ENCODE peak calls at places on chromosomes 1 and 21, in four cellular contexts. One of them, this sample, is unnamed.

GRCh38 chr1:91404151-91405012 is at the start of gene HFM1:
- DNase-seq in uterus: peak; percentile 84
- DNase-seq in right lobe of liver: peak; percentile 69
- DNase-seq in erythroblast: peak; percentile 89
- DNase-seq in this sample: peak; percentile 92

GRCh38 chr1:229716064-229716463 is 90.0 kb downstream of the URB2 start:
- DNase-seq in uterus: no peak
- DNase-seq in right lobe of liver: no peak
- DNase-seq in erythroblast: no peak
- DNase-seq in this sample: no peak

GRCh38 chr1:198121058-198121829 is 35.6 kb upstream of the NEK7 start:
- DNase-seq in uterus: no peak
- DNase-seq in right lobe of liver: no peak
- DNase-seq in erythroblast: peak; percentile 41
- DNase-seq in this sample: no peak

GRCh38 chr1:221998186-221998612 is 256.3 kb upstream of the DUSP10 start:
- DNase-seq in uterus: no peak
- DNase-seq in erythroblast: peak; percentile 28
- DNase-seq in right lobe of liver: no peak
- DNase-seq in this sample: no peak

GRCh38 chr1:12141533-12141855 is 25.3 kb upstream of the TNFRSF1B start:
- DNase-seq in uterus: no peak
- DNase-seq in erythroblast: no peak
- DNase-seq in right lobe of liver: no peak
- DNase-seq in this sample: no peak

GRCh38 chr1:87155180-87155579 is 173.5 kb upstream of the LMO4 start:
- DNase-seq in right lobe of liver: no peak
- DNase-seq in erythroblast: no peak
- DNase-seq in uterus: no peak
- DNase-seq in this sample: no peak

GRCh38 chr1:217138173-217138838 is 415.1 kb upstream of the ESRRG start:
- DNase-seq in erythroblast: no peak
- DNase-seq in uterus: no peak
- DNase-seq in right lobe of liver: no peak
- DNase-seq in this sample: no peak

GRCh38 chr21:45552696-45553391 is 10.6 kb upstream of the SLC19A1 start:
- DNase-seq in erythroblast: no peak
- DNase-seq in right lobe of liver: peak; percentile 55
- DNase-seq in uterus: no peak
- DNase-seq in this sample: peak; percentile 66

GRCh38 chr1:161214374-161214773 is 721 bp upstream of the FCER1G start:
- DNase-seq in right lobe of liver: no peak
- DNase-seq in erythroblast: no peak
- DNase-seq in uterus: no peak
- DNase-seq in this sample: no peak

GRCh38 chr1:31572323-31573104 is 3.8 kb upstream of the TINAGL1 start:
- DNase-seq in uterus: no peak
- DNase-seq in erythroblast: no peak
- DNase-seq in right lobe of liver: no peak
- DNase-seq in this sample: peak; percentile 32

GRCh38 chr1:185238447-185238846 is 78.6 kb downstream of the IVNS1ABP start:
- DNase-seq in right lobe of liver: no peak
- DNase-seq in erythroblast: peak; percentile 39
- DNase-seq in uterus: no peak
- DNase-seq in this sample: no peak

GRCh38 chr1:4172659-4173599 is 272.9 kb upstream of the C1orf174 start:
- DNase-seq in erythroblast: peak; percentile 15
- DNase-seq in uterus: no peak
- DNase-seq in right lobe of liver: no peak
- DNase-seq in this sample: peak; percentile 36

GRCh38 chr1:79037085-79037484 is 30.6 kb upstream of the ADGRL4 start:
- DNase-seq in uterus: no peak
- DNase-seq in erythroblast: no peak
- DNase-seq in right lobe of liver: no peak
- DNase-seq in this sample: no peak

GRCh38 chr1:162943627-162944026 is 82.7 kb upstream of the CCDC190 start:
- DNase-seq in right lobe of liver: no peak
- DNase-seq in uterus: no peak
- DNase-seq in erythroblast: no peak
- DNase-seq in this sample: no peak

GRCh38 chr21:45076245-45076661 is 1.9 kb downstream of the ADARB1 start:
- DNase-seq in erythroblast: peak; percentile 28
- DNase-seq in uterus: no peak
- DNase-seq in right lobe of liver: no peak
- DNase-seq in this sample: peak; percentile 38

GRCh38 chr1:240417317-240417716 is 194.6 kb downstream of the GREM2 start:
- DNase-seq in uterus: no peak
- DNase-seq in right lobe of liver: no peak
- DNase-seq in erythroblast: no peak
- DNase-seq in this sample: no peak

GRCh38 chr1:193569696-193570269 is 383.4 kb upstream of the B3GALT2 start:
- DNase-seq in erythroblast: peak; percentile 50
- DNase-seq in right lobe of liver: no peak
- DNase-seq in uterus: no peak
- DNase-seq in this sample: no peak

GRCh38 chr21:44760376-44760775 is 41.2 kb downstream of the UBE2G2 start:
- DNase-seq in right lobe of liver: no peak
- DNase-seq in uterus: no peak
- DNase-seq in erythroblast: no peak
- DNase-seq in this sample: no peak

GRCh38 chr1:9643351-9644256 is 7.9 kb upstream of the PIK3CD start:
- DNase-seq in erythroblast: no peak
- DNase-seq in right lobe of liver: no peak
- DNase-seq in uterus: no peak
- DNase-seq in this sample: no peak

GRCh38 chr1:166925791-166926483 is 49.4 kb downstream of the ILDR2 start:
- DNase-seq in uterus: no peak
- DNase-seq in erythroblast: no peak
- DNase-seq in right lobe of liver: no peak
- DNase-seq in this sample: no peak

GRCh38 chr1:193629875-193630274 is 443.5 kb upstream of the B3GALT2 start:
- DNase-seq in right lobe of liver: no peak
- DNase-seq in erythroblast: no peak
- DNase-seq in uterus: no peak
- DNase-seq in this sample: no peak

GRCh38 chr21:41659791-41660560 is 106.9 kb downstream of the RIPK4 start:
- DNase-seq in uterus: no peak
- DNase-seq in erythroblast: no peak
- DNase-seq in right lobe of liver: no peak
- DNase-seq in this sample: no peak

GRCh38 chr1:193019442-193020026 is 39.6 kb downstream of the UCHL5 start:
- DNase-seq in right lobe of liver: no peak
- DNase-seq in uterus: no peak
- DNase-seq in erythroblast: peak; percentile 64
- DNase-seq in this sample: no peak

GRCh38 chr1:31397360-31398095 is 15.5 kb upstream of the SERINC2 start:
- DNase-seq in uterus: no peak
- DNase-seq in right lobe of liver: no peak
- DNase-seq in erythroblast: no peak
- DNase-seq in this sample: no peak

GRCh38 chr1:53328009-53328489 is at the start of gene LRP8:
- DNase-seq in erythroblast: peak; percentile 82
- DNase-seq in right lobe of liver: peak; percentile 63
- DNase-seq in uterus: peak; percentile 52
- DNase-seq in this sample: peak; percentile 81

DNA sequence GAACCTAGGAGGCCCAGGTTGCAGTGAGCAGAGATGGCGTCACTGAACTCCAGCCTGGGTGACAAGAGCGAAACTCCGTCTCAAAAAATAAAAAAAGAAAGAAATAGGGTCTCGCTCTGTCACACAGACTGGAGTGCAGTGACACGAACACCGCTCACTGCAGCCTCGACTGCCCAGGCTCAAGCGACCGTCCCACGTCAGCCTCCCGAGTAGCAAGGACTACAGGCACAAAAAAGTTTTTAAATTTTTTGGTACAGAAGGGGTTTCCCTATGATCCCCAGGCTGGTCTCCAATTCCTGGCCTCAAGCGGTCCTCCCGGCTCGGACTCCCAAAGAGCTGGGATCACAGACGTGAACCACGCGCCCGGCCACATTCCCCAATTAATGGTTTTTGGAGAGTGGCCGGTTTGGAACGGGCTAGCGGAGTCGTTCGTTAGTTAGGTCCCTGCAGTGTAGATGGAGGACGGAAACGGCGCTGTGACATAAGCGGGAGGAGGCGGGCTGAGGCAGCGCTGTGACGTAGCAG is 611 bp upstream of the GUK1 start:
- DNase-seq in uterus: no peak
- DNase-seq in right lobe of liver: no peak
- DNase-seq in erythroblast: no peak
- DNase-seq in this sample: no peak
- TF ChIP-seq POLR2A in uterus: no peak
- TF ChIP-seq POLR2A in right lobe of liver: no peak
- TF ChIP-seq POLR2A in erythroblast: no peak
- TF ChIP-seq POLR2A in this sample: peak; percentile 18

GRCh38 chr1:201886103-201886885 is 2.4 kb upstream of the SHISA4 start:
- DNase-seq in right lobe of liver: no peak
- DNase-seq in uterus: peak; percentile 11
- DNase-seq in erythroblast: no peak
- DNase-seq in this sample: no peak

GRCh38 chr1:201890223-201890622 is 1.5 kb downstream of the SHISA4 start:
- DNase-seq in erythroblast: no peak
- DNase-seq in right lobe of liver: no peak
- DNase-seq in uterus: peak; percentile 17
- DNase-seq in this sample: peak; percentile 68

GRCh38 chr1:201887116-201887866 is 1.4 kb upstream of the SHISA4 start:
- DNase-seq in right lobe of liver: no peak
- DNase-seq in erythroblast: peak; percentile 17
- DNase-seq in uterus: peak; percentile 3
- DNase-seq in this sample: no peak

GRCh38 chr1:201889092-201889968 is 632 bp downstream of the SHISA4 start:
- DNase-seq in uterus: no peak
- DNase-seq in erythroblast: no peak
- DNase-seq in right lobe of liver: no peak
- DNase-seq in this sample: peak; percentile 76

GRCh38 chr1:201888282-201889033 is at the start of gene SHISA4:
- DNase-seq in uterus: peak; percentile 63
- DNase-seq in right lobe of liver: peak; percentile 88
- DNase-seq in erythroblast: peak; percentile 16
- DNase-seq in this sample: peak; percentile 93
- TF ChIP-seq POLR2A in uterus: peak; percentile 22
- TF ChIP-seq POLR2A in right lobe of liver: peak; percentile 63
- TF ChIP-seq POLR2A in erythroblast: no peak
- TF ChIP-seq POLR2A in this sample: no peak

GRCh38 chr1:25020851-25021585 is 90.9 kb upstream of the RUNX3 start:
- DNase-seq in right lobe of liver: no peak
- DNase-seq in uterus: no peak
- DNase-seq in erythroblast: no peak
- DNase-seq in this sample: no peak

GRCh38 chr1:25020173-25020840 is 90.2 kb upstream of the RUNX3 start:
- DNase-seq in uterus: no peak
- DNase-seq in right lobe of liver: no peak
- DNase-seq in erythroblast: no peak
- DNase-seq in this sample: no peak

GRCh38 chr1:25018110-25018470 is 88.0 kb upstream of the RUNX3 start:
- DNase-seq in right lobe of liver: no peak
- DNase-seq in uterus: no peak
- DNase-seq in erythroblast: no peak
- DNase-seq in this sample: no peak

GRCh38 chr1:25018878-25019277 is 88.8 kb upstream of the RUNX3 start:
- DNase-seq in erythroblast: no peak
- DNase-seq in uterus: no peak
- DNase-seq in right lobe of liver: no peak
- DNase-seq in this sample: no peak

DNA sequence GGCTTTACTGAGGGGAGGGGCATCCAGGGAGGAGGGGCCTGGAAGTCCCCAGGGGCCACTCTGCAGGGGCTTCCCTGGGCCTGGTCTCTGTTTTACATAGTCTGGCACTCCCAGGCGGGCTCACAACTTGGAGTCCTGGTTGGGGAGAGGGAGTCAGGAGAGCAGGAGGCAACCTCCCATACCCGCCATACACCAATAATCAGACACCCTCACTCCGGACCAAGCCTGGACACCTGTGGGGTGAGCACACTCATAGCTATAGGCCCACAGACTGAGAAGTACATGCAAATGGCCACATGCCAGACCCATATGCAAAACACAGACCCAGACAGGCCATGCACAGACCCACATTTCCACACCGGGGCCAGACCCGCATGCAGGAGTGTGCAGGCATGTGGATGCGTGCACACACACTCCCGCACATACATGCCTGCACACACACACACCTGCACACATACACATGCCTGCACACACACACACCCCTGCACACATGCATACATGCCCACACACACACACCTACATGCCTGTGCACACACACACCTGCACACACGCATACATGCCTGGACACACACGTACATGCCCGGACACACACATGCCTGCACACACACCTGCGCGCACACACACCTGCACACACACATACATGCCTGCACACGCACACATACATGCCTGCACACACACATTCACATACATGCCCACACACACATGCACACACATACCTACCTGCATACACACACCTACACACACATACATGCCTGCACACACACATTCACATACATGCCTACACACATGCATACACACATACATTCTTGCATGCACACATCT is 89.5 kb upstream of the RUNX3 start:
- DNase-seq in erythroblast: no peak
- DNase-seq in right lobe of liver: no peak
- DNase-seq in uterus: no peak
- DNase-seq in this sample: no peak
- TF ChIP-seq POLR2A in erythroblast: no peak
- TF ChIP-seq POLR2A in right lobe of liver: no peak
- TF ChIP-seq POLR2A in uterus: no peak
- TF ChIP-seq POLR2A in this sample: no peak

GRCh38 chr1:63262148-63262770 is 60.1 kb upstream of the FOXD3 start:
- DNase-seq in erythroblast: no peak
- DNase-seq in right lobe of liver: no peak
- DNase-seq in uterus: no peak
- DNase-seq in this sample: no peak

GRCh38 chr1:63266857-63267256 is 55.5 kb upstream of the FOXD3 start:
- DNase-seq in right lobe of liver: no peak
- DNase-seq in erythroblast: no peak
- DNase-seq in uterus: no peak
- DNase-seq in this sample: no peak

GRCh38 chr1:63264161-63264560 is 58.2 kb upstream of the FOXD3 start:
- DNase-seq in uterus: no peak
- DNase-seq in erythroblast: no peak
- DNase-seq in right lobe of liver: no peak
- DNase-seq in this sample: no peak

GRCh38 chr1:63261736-63262142 is 60.6 kb upstream of the FOXD3 start:
- DNase-seq in erythroblast: peak; percentile 5
- DNase-seq in uterus: no peak
- DNase-seq in right lobe of liver: no peak
- DNase-seq in this sample: no peak
- TF ChIP-seq POLR2A in erythroblast: no peak
- TF ChIP-seq POLR2A in uterus: no peak
- TF ChIP-seq POLR2A in right lobe of liver: no peak
- TF ChIP-seq POLR2A in this sample: no peak

GRCh38 chr1:970973-971730 is 4.9 kb downstream of the PLEKHN1 start:
- DNase-seq in right lobe of liver: no peak
- DNase-seq in erythroblast: no peak
- DNase-seq in uterus: no peak
- DNase-seq in this sample: no peak
- TF ChIP-seq POLR2A in right lobe of liver: no peak
- TF ChIP-seq POLR2A in erythroblast: no peak
- TF ChIP-seq POLR2A in uterus: no peak
- TF ChIP-seq POLR2A in this sample: no peak